ENCODE peak calls at places on chromosomes 1 and 21, in six cellular contexts. F, O, R, H, M and K are unnamed samples.

GRCh38 chr1:168759077-168759476 is 30.1 kb upstream of the DPT start:
- DNase-seq in F (no peak), O (no peak), R (no peak), H (no peak), M (no peak), K (no peak)

GRCh38 chr1:56525463-56526155 is 53.8 kb downstream of the PLPP3 start:
- DNase-seq in F (peak; percentile 17), O (peak; percentile 62), R (no peak), H (peak; percentile 75), M (no peak), K (no peak)

GRCh38 chr1:223748405-223748772 is 36.0 kb downstream of the CAPN2 start:
- DNase-seq in F (peak; percentile 74), O (no peak), R (no peak), H (peak; percentile 62), M (no peak), K (no peak)

GRCh38 chr1:14487671-14488070 is 110.8 kb upstream of the KAZN start:
- DNase-seq in F (no peak), O (no peak), R (no peak), H (peak; percentile 65), M (no peak), K (no peak)

GRCh38 chr1:109910123-109910962 is at the start of gene CSF1:
- DNase-seq in F (peak; percentile 95), O (peak; percentile 64), R (peak; percentile 38), H (peak; percentile 90), M (no peak), K (peak; percentile 51)

GRCh38 chr1:65425697-65426096 is 5.2 kb downstream of the LEPR start:
- DNase-seq in F (peak; percentile 83), O (peak; percentile 91), R (no peak), H (peak; percentile 89), M (peak; percentile 91), K (no peak)

GRCh38 chr21:41932576-41933258 is 21.1 kb downstream of the C2CD2 start:
- DNase-seq in F (peak; percentile 53), O (peak; percentile 75), R (no peak), H (peak; percentile 88), M (no peak), K (no peak)

GRCh38 chr1:176517484-176517883 is 54.5 kb downstream of the PAPPA2 start:
- DNase-seq in F (peak; percentile 9), O (peak; percentile 84), R (no peak), H (peak; percentile 85), M (peak; percentile 92), K (no peak)

GRCh38 chr1:219731771-219732170 is 118.9 kb upstream of the ZC3H11B start:
- DNase-seq in F (no peak), O (peak; percentile 11), R (no peak), H (no peak), M (no peak), K (no peak)

GRCh38 chr1:204304067-204304466 is 55.7 kb downstream of the PLEKHA6 start:
- DNase-seq in F (no peak), O (no peak), R (no peak), H (no peak), M (no peak), K (no peak)

GRCh38 chr1:7227654-7228053 is 442.4 kb downstream of the CAMTA1 start:
- DNase-seq in F (no peak), O (no peak), R (no peak), H (no peak), M (no peak), K (no peak)

GRCh38 chr1:1264868-1265272 is 8.8 kb downstream of the UBE2J2 start:
- DNase-seq in F (peak; percentile 95), O (peak; percentile 89), R (no peak), H (peak; percentile 98), M (peak; percentile 88), K (no peak)

GRCh38 chr1:153494976-153495535 is 34.6 kb upstream of the S100A7 start:
- DNase-seq in F (peak; percentile 73), O (no peak), R (peak; percentile 69), H (peak; percentile 59), M (no peak), K (peak; percentile 56)

GRCh38 chr1:214261206-214262123 is 19.5 kb upstream of the SMYD2 start:
- DNase-seq in F (peak; percentile 84), O (peak; percentile 62), R (peak; percentile 81), H (peak; percentile 72), M (no peak), K (no peak)

GRCh38 chr21:34887729-34888568 is 161.2 kb downstream of the RUNX1 start:
- DNase-seq in F (peak; percentile 94), O (peak; percentile 93), R (peak; percentile 80), H (peak; percentile 97), M (peak; percentile 76), K (no peak)

GRCh38 chr21:27564684-27565280 is 597.9 kb upstream of the ADAMTS5 start:
- DNase-seq in F (peak; percentile 83), O (peak; percentile 42), R (no peak), H (peak; percentile 72), M (peak; percentile 29), K (no peak)

GRCh38 chr1:229148041-229148671 is 122.8 kb upstream of the RAB4A start:
- DNase-seq in F (peak; percentile 30), O (no peak), R (no peak), H (no peak), M (peak; percentile 25), K (no peak)

GRCh38 chr1:69791311-69791710 is 223.6 kb downstream of the LRRC7 start:
- DNase-seq in F (peak; percentile 61), O (no peak), R (no peak), H (peak; percentile 19), M (no peak), K (no peak)

GRCh38 chr21:46421191-46421750 is 37.4 kb upstream of the DIP2A start:
- DNase-seq in F (no peak), O (no peak), R (no peak), H (no peak), M (no peak), K (no peak)
- TF ChIP-seq CTCF in F (peak; percentile 5), O (no peak), R (no peak), H (no peak), M (no peak), K (no peak)

GRCh38 chr1:8458607-8459006 is 140.7 kb downstream of the SLC45A1 start:
- DNase-seq in F (no peak), O (no peak), R (no peak), H (no peak), M (no peak), K (no peak)

GRCh38 chr1:8455700-8456305 is 137.9 kb downstream of the SLC45A1 start:
- DNase-seq in F (no peak), O (no peak), R (no peak), H (peak; percentile 23), M (no peak), K (no peak)

GRCh38 chr1:8456306-8456912 is 138.5 kb downstream of the SLC45A1 start:
- DNase-seq in F (peak; percentile 86), O (peak; percentile 36), R (no peak), H (peak; percentile 75), M (no peak), K (no peak)

GRCh38 chr1:8457771-8458409 is 140.0 kb downstream of the SLC45A1 start:
- DNase-seq in F (no peak), O (no peak), R (no peak), H (no peak), M (no peak), K (no peak)

GRCh38 chr1:8456991-8457390 is 139.1 kb downstream of the SLC45A1 start:
- DNase-seq in F (peak; percentile 44), O (no peak), R (no peak), H (no peak), M (no peak), K (no peak)
- TF ChIP-seq CTCF in F (no peak), O (no peak), R (no peak), H (no peak), M (no peak), K (no peak)

DNA sequence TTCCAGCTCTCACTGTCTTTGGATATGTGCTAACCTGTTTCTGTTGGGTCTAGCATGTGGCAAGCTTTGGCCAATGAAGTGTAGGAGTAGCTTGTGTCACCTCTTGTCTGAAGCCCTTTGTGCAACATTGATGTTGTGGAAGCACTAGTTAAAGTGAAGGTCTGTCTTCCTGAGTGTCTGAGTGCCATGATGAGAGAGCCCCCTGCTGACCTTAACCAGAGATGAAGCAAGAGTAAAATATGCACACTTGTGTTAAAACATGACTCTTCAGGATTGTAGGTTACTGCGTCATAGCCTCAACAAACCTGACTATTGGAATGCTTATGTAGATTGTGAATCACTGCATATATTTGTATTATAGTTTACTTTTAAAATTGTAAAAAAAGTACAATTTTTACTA is 103.7 kb downstream of the NCAM2 start:
- DNase-seq in F (peak; percentile 91), O (no peak), R (no peak), H (peak; percentile 49), M (no peak), K (no peak)
- TF ChIP-seq CTCF in F (peak; percentile 41), O (no peak), R (no peak), H (peak; percentile 17), M (peak; percentile 25), K (peak; percentile 68)

GRCh38 chr1:98661544-98662353 is at the start of gene SNX7:
- DNase-seq in F (peak; percentile 75), O (peak; percentile 83), R (no peak), H (peak; percentile 59), M (no peak), K (peak; percentile 34)
- TF ChIP-seq CTCF in F (no peak), O (no peak), R (no peak), H (no peak), M (peak; percentile 16), K (peak; percentile 7)

GRCh38 chr1:18913065-18913502 is 10.7 kb upstream of the ALDH4A1 start:
- DNase-seq in F (peak; percentile 83), O (peak; percentile 54), R (peak; percentile 65), H (peak; percentile 78), M (no peak), K (peak; percentile 82)
- TF ChIP-seq CTCF in F (peak; percentile 99), O (peak; percentile 92), R (peak; percentile 95), H (peak; percentile 99), M (peak; percentile 100), K (peak; percentile 90)

GRCh38 chr1:218361298-218362065 is 16.3 kb downstream of the TGFB2 start:
- DNase-seq in F (peak; percentile 78), O (no peak), R (no peak), H (peak; percentile 71), M (no peak), K (no peak)
- TF ChIP-seq CTCF in F (peak; percentile 74), O (peak; percentile 22), R (no peak), H (peak; percentile 80), M (peak; percentile 71), K (peak; percentile 95)

GRCh38 chr1:42358791-42359190 is 21.8 kb upstream of the RIMKLA start:
- DNase-seq in F (no peak), O (no peak), R (no peak), H (no peak), M (no peak), K (no peak)
- TF ChIP-seq CTCF in F (no peak), O (no peak), R (no peak), H (no peak), M (no peak), K (no peak)